ENCODE peak calls at places on chromosomes 12 and 14, in four cellular contexts. F is GM23248, N is PC-3, K is GM23338. Z is an unnamed sample. For H3F3A, the result is how much of the 10 kb centered on the place peaks cover.

GRCh38 chr12:22250762-22251161 is 83.7 kb downstream of the ST8SIA1 start:
- DNase-seq in F (no peak), N (no peak), K (no peak), Z (no peak)

GRCh38 chr12:113135178-113136127 is at the start of gene RASAL1:
- DNase-seq in F (no peak), N (peak), K (peak), Z (peak)

GRCh38 chr14:98210045-98210678 is 1061.8 kb downstream of the BCL11B start:
- DNase-seq in F (no peak), N (no peak), K (no peak), Z (no peak)

GRCh38 chr12:26937443-26937862 is 328 bp downstream of the INTS13 start:
- DNase-seq in F (no peak), N (peak), K (no peak), Z (no peak)

GRCh38 chr12:119694111-119694510 is 26.2 kb downstream of the PRKAB1 start:
- DNase-seq in F (no peak), N (no peak), K (no peak), Z (no peak)

GRCh38 chr12:89353188-89353822 is 1.0 kb upstream of the DUSP6 start:
- DNase-seq in F (peak), N (peak), K (peak), Z (peak)

GRCh38 chr14:23631702-23632460 is 4.3 kb upstream of the DHRS2 start:
- DNase-seq in F (peak), N (peak), K (peak), Z (peak)

GRCh38 chr12:53974084-53975018 is at the start of gene HOTAIR:
- DNase-seq in F (peak), N (peak), K (peak), Z (peak)

GRCh38 chr14:59389936-59390335 is 75.2 kb downstream of the GPR135 start:
- DNase-seq in F (no peak), N (no peak), K (no peak), Z (no peak)

GRCh38 chr14:53022593-53022992 is 71.7 kb upstream of the FERMT2 start:
- DNase-seq in F (peak), N (peak), K (no peak), Z (no peak)

GRCh38 chr14:35384386-35385041 is 20.0 kb downstream of the NFKBIA start:
- DNase-seq in F (peak), N (no peak), K (no peak), Z (no peak)

GRCh38 chr14:68911594-68912227 is 67.4 kb downstream of the ACTN1 start:
- DNase-seq in F (peak), N (peak), K (peak), Z (peak)

DNA sequence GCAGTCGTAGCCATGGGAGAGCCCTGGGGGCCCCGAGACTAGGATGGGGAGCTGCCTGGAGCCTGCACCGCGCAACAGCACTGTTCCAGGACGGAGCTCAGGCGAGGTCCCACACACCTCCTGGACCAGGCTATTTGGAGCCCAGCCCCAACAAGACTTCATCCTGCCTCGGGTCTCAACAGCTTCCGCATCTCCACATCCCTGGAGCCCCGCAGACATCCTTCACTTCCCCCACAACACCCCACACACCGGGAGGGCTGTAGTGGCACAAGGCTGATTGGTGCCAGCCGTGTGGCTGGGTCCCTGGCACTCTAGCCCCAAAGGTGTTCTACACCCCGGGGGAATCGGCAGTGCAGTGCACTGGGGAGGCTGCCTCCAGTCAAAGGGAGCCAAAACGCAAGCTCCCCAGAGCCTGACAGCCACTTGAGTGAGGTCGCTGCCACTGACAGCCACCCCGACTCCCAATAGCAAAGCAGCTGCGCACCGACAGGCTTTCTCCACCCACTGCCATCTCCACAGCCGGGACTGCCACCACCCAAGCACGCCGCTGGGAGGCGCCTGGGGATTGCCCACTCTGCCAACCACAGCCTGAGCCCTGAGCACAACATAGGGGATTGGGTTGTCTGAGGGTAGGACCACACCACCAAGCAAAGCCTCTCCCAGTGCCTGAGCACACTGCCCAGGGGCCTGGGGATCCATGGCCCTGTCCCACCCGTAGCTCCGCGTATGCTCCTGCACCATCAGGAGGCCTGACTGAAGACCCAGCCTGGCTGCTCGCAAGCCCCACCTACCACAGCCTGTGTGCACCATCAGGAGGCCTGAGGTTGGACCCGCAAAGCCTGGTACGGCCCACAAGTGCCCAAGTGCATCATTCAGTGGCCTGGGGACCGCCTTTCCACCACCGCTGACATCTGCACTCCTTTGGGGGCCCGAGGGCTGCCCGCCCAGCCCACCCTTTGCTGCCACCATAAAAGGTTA is 13.2 kb upstream of the KLRF1 start:
- DNase-seq in F (peak), N (peak), K (peak), Z (peak)
- H3F3A ChIP-seq in F (under half), N (under half), K (under half), Z (under half)

DNA sequence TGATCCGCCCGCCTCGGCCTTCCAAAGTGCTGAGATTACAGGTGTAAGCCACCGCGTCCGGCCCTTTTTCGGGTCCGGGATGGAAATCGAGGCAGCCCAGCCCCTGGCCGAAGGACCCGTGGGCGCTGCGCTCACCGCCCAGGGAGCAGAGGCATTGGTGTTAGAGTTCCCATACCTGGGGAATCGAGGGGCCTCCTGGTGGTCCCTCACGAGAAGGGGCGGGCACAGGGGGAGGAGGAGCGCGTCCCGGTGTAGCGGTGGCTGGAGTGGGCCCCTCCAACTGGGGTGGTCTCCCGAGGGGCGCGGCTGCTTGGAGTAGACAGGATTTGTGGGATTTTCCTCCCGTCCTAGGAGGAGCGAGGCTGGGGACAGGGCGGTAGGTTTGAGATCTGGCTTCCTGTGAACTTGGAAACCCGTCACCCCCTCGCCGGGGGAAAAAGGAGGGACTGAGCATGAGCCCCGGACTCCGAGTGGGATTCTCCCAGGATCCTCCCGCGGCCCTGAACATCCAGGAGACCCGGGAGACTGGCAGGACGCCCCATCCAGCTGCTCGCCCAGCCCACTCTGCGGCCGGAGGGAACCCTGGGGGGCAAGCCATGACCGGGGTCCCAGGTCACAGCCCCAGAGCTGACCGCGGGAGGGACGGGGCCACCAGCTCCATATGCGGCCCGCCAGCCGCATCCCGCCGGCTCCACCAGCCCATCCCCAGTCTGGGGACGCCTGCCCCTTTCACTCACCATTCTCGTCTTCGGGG is 70.9 kb downstream of the ASCL4 start:
- DNase-seq in F (no peak), N (no peak), K (peak), Z (no peak)
- TF ChIP-seq EZH2 in F (no peak), N (no peak), K (no peak), Z (no peak)

GRCh38 chr14:100810435-100810834 is 15.5 kb upstream of the MEG3 start:
- DNase-seq in F (no peak), N (no peak), K (no peak), Z (no peak)
- H3K4me2 ChIP-seq in F (no peak), N (no peak), K (no peak), Z (no peak)

GRCh38 chr12:65643171-65643570 is 181.1 kb upstream of the HMGA2 start:
- DNase-seq in F (no peak), N (peak), K (no peak), Z (no peak)

GRCh38 chr12:65640489-65640901 is 183.8 kb upstream of the HMGA2 start:
- DNase-seq in F (peak), N (no peak), K (no peak), Z (no peak)

GRCh38 chr12:65643595-65644386 is 180.5 kb upstream of the HMGA2 start:
- DNase-seq in F (peak), N (peak), K (no peak), Z (no peak)

GRCh38 chr12:65638324-65638723 is 186.0 kb upstream of the HMGA2 start:
- DNase-seq in F (no peak), N (no peak), K (no peak), Z (no peak)

DNA sequence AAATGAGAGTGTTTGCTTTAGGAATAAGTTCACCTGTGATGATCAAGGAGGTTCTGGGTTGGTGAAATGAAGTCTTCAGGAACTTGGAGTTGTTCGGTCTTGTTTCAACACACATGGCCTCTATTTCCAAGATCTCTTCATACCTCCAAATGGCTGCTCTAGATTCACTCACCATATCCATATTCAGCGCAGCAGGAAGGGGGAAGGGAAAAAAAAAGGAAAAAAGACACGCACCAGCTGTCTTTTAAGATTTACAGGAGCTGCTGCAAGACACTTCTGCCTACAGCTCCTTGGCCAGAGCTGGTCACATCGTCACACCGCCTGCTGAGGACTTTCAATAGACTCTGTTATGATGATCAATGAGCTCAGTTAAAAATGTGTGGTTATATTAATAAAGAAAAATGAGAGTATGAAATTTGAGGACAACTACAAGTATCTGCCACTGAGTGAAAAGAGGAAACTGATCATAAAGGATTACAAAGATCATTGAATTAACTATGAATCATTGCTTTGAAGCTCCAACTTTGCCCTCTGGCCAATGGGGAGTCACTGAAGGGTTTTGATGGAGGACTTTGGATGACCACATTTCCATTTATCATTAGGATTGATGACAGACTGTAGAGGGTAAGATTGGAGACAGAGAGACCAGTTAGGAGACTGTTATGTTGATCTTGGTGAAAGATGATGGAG is 182.1 kb upstream of the HMGA2 start:
- DNase-seq in F (no peak), N (no peak), K (no peak), Z (no peak)
- H3F3A ChIP-seq in F (half or more), N (under half), K (under half), Z (under half)

DNA sequence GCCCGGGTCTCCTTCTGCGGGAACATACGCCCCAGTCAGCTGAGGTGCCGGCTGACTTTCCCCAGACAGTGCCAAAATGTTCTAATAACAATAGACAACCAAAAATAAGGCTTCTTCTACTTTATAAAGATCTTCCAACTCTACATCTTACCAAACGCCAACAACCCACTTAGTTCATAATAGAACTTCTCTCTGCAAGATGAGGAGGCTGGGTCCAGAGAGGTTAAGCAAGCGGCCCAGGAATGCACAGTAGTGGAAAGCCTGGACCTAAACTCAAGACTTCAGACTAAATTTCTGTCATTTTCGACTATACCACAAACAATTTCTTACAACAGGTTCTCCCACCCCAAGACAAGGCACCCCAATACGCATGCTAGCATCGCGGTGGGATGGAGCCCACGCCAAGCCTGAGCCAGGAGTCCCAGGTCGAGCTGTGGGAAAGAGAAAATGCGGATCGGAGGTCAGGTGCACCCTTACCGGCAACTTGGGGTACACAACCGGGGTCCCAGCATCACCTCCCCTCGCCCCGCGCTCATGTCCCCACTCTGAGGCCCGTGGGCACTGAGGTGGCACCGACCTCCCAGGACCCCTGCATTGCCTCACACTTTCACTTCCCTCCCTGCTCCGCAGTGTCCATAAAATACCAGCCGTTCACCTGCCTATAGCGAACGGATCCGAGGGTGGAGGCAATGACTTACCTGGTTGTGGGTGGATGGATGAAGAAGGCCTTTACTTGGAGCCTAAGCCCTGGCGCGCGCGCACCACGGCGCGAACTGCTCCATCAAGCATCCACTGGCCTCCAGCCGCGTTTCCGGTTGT is 42.1 kb upstream of the TBX5 start:
- DNase-seq in F (no peak), N (no peak), K (no peak), Z (no peak)
- TF ChIP-seq EZH2 in F (no peak), N (no peak), K (peak), Z (no peak)

GRCh38 chr12:42474391-42474790 is 115.2 kb downstream of the PRICKLE1 start:
- DNase-seq in F (peak), N (peak), K (no peak), Z (no peak)
- H3K4me2 ChIP-seq in F (peak), N (peak), K (peak), Z (peak)

Z was measured in PC-9.